ENCODE peak calls at places on chromosomes 12 and 14, in eight cellular contexts. One of them, this sample, is unnamed.

GRCh38 chr14:39203659-39204606 is 28.9 kb downstream of the PNN start:
- DNase-seq in T47D: no peak
- DNase-seq in heart right ventricle: no peak
- DNase-seq in C1 segment of cervical spinal cord: no peak
- DNase-seq in endothelial cell: no peak
- DNase-seq in nephron progenitor cell: no peak
- DNase-seq in activated naive CD4-positive, alpha-beta T cell: no peak
- DNase-seq in Peyer's patch: peak
- DNase-seq in this sample: no peak

GRCh38 chr12:26821212-26821701 is 11.7 kb downstream of the ITPR2 start:
- DNase-seq in C1 segment of cervical spinal cord: no peak
- DNase-seq in heart right ventricle: no peak
- DNase-seq in activated naive CD4-positive, alpha-beta T cell: no peak
- DNase-seq in endothelial cell: no peak
- DNase-seq in nephron progenitor cell: no peak
- DNase-seq in T47D: no peak
- DNase-seq in Peyer's patch: no peak
- DNase-seq in this sample: no peak

GRCh38 chr12:24743891-24744793 is 204.8 kb downstream of the BCAT1 start:
- DNase-seq in heart right ventricle: no peak
- DNase-seq in activated naive CD4-positive, alpha-beta T cell: no peak
- DNase-seq in Peyer's patch: no peak
- DNase-seq in C1 segment of cervical spinal cord: no peak
- DNase-seq in nephron progenitor cell: no peak
- DNase-seq in endothelial cell: no peak
- DNase-seq in T47D: no peak
- DNase-seq in this sample: no peak

GRCh38 chr14:27613102-27613501 is 1015.3 kb upstream of the NOVA1 start:
- DNase-seq in activated naive CD4-positive, alpha-beta T cell: no peak
- DNase-seq in C1 segment of cervical spinal cord: no peak
- DNase-seq in Peyer's patch: no peak
- DNase-seq in heart right ventricle: no peak
- DNase-seq in endothelial cell: no peak
- DNase-seq in nephron progenitor cell: no peak
- DNase-seq in T47D: no peak
- DNase-seq in this sample: no peak

GRCh38 chr14:79661762-79662161 is 549.5 kb downstream of the DIO2 start:
- DNase-seq in C1 segment of cervical spinal cord: no peak
- DNase-seq in heart right ventricle: no peak
- DNase-seq in endothelial cell: no peak
- DNase-seq in activated naive CD4-positive, alpha-beta T cell: no peak
- DNase-seq in nephron progenitor cell: no peak
- DNase-seq in T47D: no peak
- DNase-seq in Peyer's patch: no peak
- DNase-seq in this sample: no peak

GRCh38 chr12:55703976-55704761 is 3.5 kb downstream of the ITGA7 start:
- DNase-seq in nephron progenitor cell: no peak
- DNase-seq in activated naive CD4-positive, alpha-beta T cell: no peak
- DNase-seq in C1 segment of cervical spinal cord: no peak
- DNase-seq in Peyer's patch: no peak
- DNase-seq in heart right ventricle: peak
- DNase-seq in T47D: no peak
- DNase-seq in endothelial cell: no peak
- DNase-seq in this sample: no peak

GRCh38 chr12:88552672-88553079 is 27.6 kb downstream of the KITLG start:
- DNase-seq in Peyer's patch: no peak
- DNase-seq in endothelial cell: no peak
- DNase-seq in heart right ventricle: no peak
- DNase-seq in activated naive CD4-positive, alpha-beta T cell: no peak
- DNase-seq in nephron progenitor cell: no peak
- DNase-seq in C1 segment of cervical spinal cord: no peak
- DNase-seq in T47D: peak
- DNase-seq in this sample: no peak

GRCh38 chr12:108955225-108955835 is 65.5 kb downstream of the SVOP start:
- DNase-seq in Peyer's patch: no peak
- DNase-seq in endothelial cell: no peak
- DNase-seq in C1 segment of cervical spinal cord: no peak
- DNase-seq in heart right ventricle: peak
- DNase-seq in T47D: peak
- DNase-seq in activated naive CD4-positive, alpha-beta T cell: no peak
- DNase-seq in nephron progenitor cell: peak
- DNase-seq in this sample: no peak

GRCh38 chr12:116532986-116533342 is 26.2 kb upstream of the MAP1LC3B2 start:
- DNase-seq in Peyer's patch: no peak
- DNase-seq in C1 segment of cervical spinal cord: no peak
- DNase-seq in T47D: no peak
- DNase-seq in nephron progenitor cell: no peak
- DNase-seq in heart right ventricle: no peak
- DNase-seq in endothelial cell: no peak
- DNase-seq in activated naive CD4-positive, alpha-beta T cell: no peak
- DNase-seq in this sample: no peak

GRCh38 chr12:9897524-9897923 is 16.2 kb downstream of the KLRF2 start:
- DNase-seq in T47D: no peak
- DNase-seq in activated naive CD4-positive, alpha-beta T cell: no peak
- DNase-seq in endothelial cell: no peak
- DNase-seq in nephron progenitor cell: no peak
- DNase-seq in heart right ventricle: no peak
- DNase-seq in C1 segment of cervical spinal cord: no peak
- DNase-seq in Peyer's patch: no peak
- DNase-seq in this sample: no peak

GRCh38 chr12:110965574-110965973 is 45.2 kb upstream of the MYL2 start:
- DNase-seq in T47D: peak
- DNase-seq in Peyer's patch: no peak
- DNase-seq in C1 segment of cervical spinal cord: no peak
- DNase-seq in activated naive CD4-positive, alpha-beta T cell: no peak
- DNase-seq in endothelial cell: no peak
- DNase-seq in heart right ventricle: no peak
- DNase-seq in nephron progenitor cell: no peak
- DNase-seq in this sample: no peak

GRCh38 chr12:93939641-93940040 is 208.7 kb upstream of the PLXNC1 start:
- DNase-seq in Peyer's patch: no peak
- DNase-seq in heart right ventricle: no peak
- DNase-seq in nephron progenitor cell: no peak
- DNase-seq in C1 segment of cervical spinal cord: no peak
- DNase-seq in endothelial cell: no peak
- DNase-seq in activated naive CD4-positive, alpha-beta T cell: no peak
- DNase-seq in T47D: no peak
- DNase-seq in this sample: no peak

GRCh38 chr12:130027798-130028197 is 124.0 kb upstream of the TMEM132D start:
- DNase-seq in heart right ventricle: no peak
- DNase-seq in endothelial cell: no peak
- DNase-seq in T47D: no peak
- DNase-seq in C1 segment of cervical spinal cord: no peak
- DNase-seq in activated naive CD4-positive, alpha-beta T cell: no peak
- DNase-seq in Peyer's patch: no peak
- DNase-seq in nephron progenitor cell: no peak
- DNase-seq in this sample: no peak

GRCh38 chr14:56949828-56950227 is 139.5 kb upstream of the OTX2 start:
- DNase-seq in Peyer's patch: no peak
- DNase-seq in nephron progenitor cell: no peak
- DNase-seq in heart right ventricle: no peak
- DNase-seq in T47D: no peak
- DNase-seq in endothelial cell: no peak
- DNase-seq in activated naive CD4-positive, alpha-beta T cell: no peak
- DNase-seq in C1 segment of cervical spinal cord: no peak
- DNase-seq in this sample: no peak

GRCh38 chr12:96421014-96421413 is 20.8 kb upstream of the CDK17 start:
- DNase-seq in heart right ventricle: no peak
- DNase-seq in endothelial cell: no peak
- DNase-seq in C1 segment of cervical spinal cord: no peak
- DNase-seq in T47D: no peak
- DNase-seq in Peyer's patch: no peak
- DNase-seq in nephron progenitor cell: no peak
- DNase-seq in activated naive CD4-positive, alpha-beta T cell: no peak
- DNase-seq in this sample: no peak

GRCh38 chr12:9687228-9687627 is 17.7 kb downstream of the CLEC2D start:
- DNase-seq in activated naive CD4-positive, alpha-beta T cell: no peak
- DNase-seq in endothelial cell: no peak
- DNase-seq in Peyer's patch: no peak
- DNase-seq in T47D: no peak
- DNase-seq in nephron progenitor cell: no peak
- DNase-seq in heart right ventricle: no peak
- DNase-seq in C1 segment of cervical spinal cord: no peak
- DNase-seq in this sample: no peak

GRCh38 chr14:104989236-104989950 is 3.8 kb downstream of the CLBA1 start:
- DNase-seq in heart right ventricle: no peak
- DNase-seq in C1 segment of cervical spinal cord: no peak
- DNase-seq in endothelial cell: no peak
- DNase-seq in activated naive CD4-positive, alpha-beta T cell: no peak
- DNase-seq in Peyer's patch: peak
- DNase-seq in T47D: no peak
- DNase-seq in nephron progenitor cell: no peak
- DNase-seq in this sample: no peak

GRCh38 chr12:45989277-45989856 is 1.0 kb downstream of the SCAF11 start:
- DNase-seq in activated naive CD4-positive, alpha-beta T cell: no peak
- DNase-seq in C1 segment of cervical spinal cord: no peak
- DNase-seq in endothelial cell: no peak
- DNase-seq in heart right ventricle: no peak
- DNase-seq in nephron progenitor cell: no peak
- DNase-seq in Peyer's patch: no peak
- DNase-seq in T47D: no peak
- DNase-seq in this sample: no peak